ENCODE peak calls at places on chromosomes 5 and 9, in five cellular contexts. W is NCI-H510A treated with DMSO at 0.1 percent for 48 hours, X is fibroblast of the conjunctiva, P is left ventricle myocardium inferior, Z is DMS 273 treated with DMSO at 0.1 percent for 48 hours. L is an unnamed sample.

GRCh38 chr5:15772131-15772530 is 272.2 kb downstream of the FBXL7 start:
- DNase-seq in P (no peak), Z (no peak), W (no peak), X (no peak), L (no peak)

GRCh38 chr5:129541648-129542251 is 81.7 kb downstream of the ADAMTS19 start:
- DNase-seq in Z (no peak), X (peak; percentile 9), P (no peak), W (no peak), L (no peak)

GRCh38 chr9:35690447-35691324 is 961 bp upstream of the TPM2 start:
- DNase-seq in X (peak; percentile 32), W (peak; percentile 29), P (peak; percentile 87), Z (no peak), L (peak; percentile 8)

GRCh38 chr9:131707677-131708612 is 31.9 kb downstream of the RAPGEF1 start:
- DNase-seq in P (peak; percentile 76), Z (no peak), X (no peak), W (peak; percentile 51), L (no peak)

GRCh38 chr9:137772281-137772873 is 105.2 kb upstream of the CACNA1B start:
- DNase-seq in Z (no peak), X (no peak), W (no peak), P (no peak), L (no peak)

GRCh38 chr9:128479262-128479661 is 23.5 kb downstream of the ODF2 start:
- DNase-seq in W (no peak), X (no peak), P (no peak), Z (no peak), L (no peak)

GRCh38 chr5:33075731-33076130 is 364.6 kb downstream of the NPR3 start:
- DNase-seq in Z (no peak), P (no peak), W (no peak), X (no peak), L (no peak)

GRCh38 chr5:126503602-126504104 is 80.4 kb downstream of the GRAMD2B start:
- DNase-seq in Z (no peak), X (no peak), W (no peak), P (no peak), L (no peak)

GRCh38 chr9:75712690-75713089 is 177.8 kb upstream of the PCSK5 start:
- DNase-seq in P (no peak), W (no peak), Z (no peak), X (no peak), L (no peak)

GRCh38 chr9:89453452-89453851 is 44.5 kb downstream of the SEMA4D start:
- DNase-seq in X (no peak), W (no peak), Z (no peak), P (no peak), L (no peak)

GRCh38 chr5:16505904-16506303 is 40.3 kb upstream of the ZNF622 start:
- DNase-seq in X (no peak), P (no peak), Z (no peak), W (no peak), L (no peak)

L was measured in T-helper 22 cell.